ENCODE peak calls at places on chromosome 12, in ten cellular contexts. O is lower lobe of right lung, M is progenitor cell of endocrine pancreas, W is astrocyte of the cerebellum, C is fibroblast of pulmonary artery, Y is neural crest cell, B is D721Med, P is AG09309, E is coronary artery, L is mesothelial cell of epicardium. I is an unnamed sample.

GRCh38 chr12:121579981-121580868 is 598 bp downstream of the KDM2B start:
- DNase-seq in O (peak; percentile 83), M (peak; percentile 44), W (no peak), C (peak; percentile 62), Y (peak; percentile 65), B (peak; percentile 40), P (no peak), E (peak; percentile 79), L (peak; percentile 58), I (no peak)

GRCh38 chr12:94148841-94149780 is 734 bp downstream of the PLXNC1 start:
- DNase-seq in O (peak; percentile 71), M (peak; percentile 47), W (no peak), C (peak; percentile 50), Y (no peak), B (peak; percentile 47), P (no peak), E (no peak), L (no peak), I (peak; percentile 92)

GRCh38 chr12:127550271-127550670 is 716.7 kb upstream of the TMEM132C start:
- DNase-seq in O (no peak), M (no peak), W (peak; percentile 24), C (no peak), Y (no peak), B (no peak), P (peak; percentile 49), E (no peak), L (no peak), I (no peak)

GRCh38 chr12:2302711-2303255 is 250.0 kb downstream of the CACNA1C start:
- DNase-seq in O (no peak), M (no peak), W (no peak), C (no peak), Y (no peak), B (no peak), P (no peak), E (no peak), L (no peak), I (no peak)

GRCh38 chr12:11795192-11795909 is 145.9 kb downstream of the ETV6 start:
- DNase-seq in O (no peak), M (no peak), W (no peak), C (no peak), Y (no peak), B (no peak), P (no peak), E (no peak), L (no peak), I (no peak)

GRCh38 chr12:32508626-32509025 is 109.3 kb downstream of the FGD4 start:
- DNase-seq in O (no peak), M (no peak), W (no peak), C (no peak), Y (no peak), B (no peak), P (no peak), E (no peak), L (no peak), I (no peak)

GRCh38 chr12:130254476-130255276 is 83.0 kb upstream of the PIWIL1 start:
- DNase-seq in O (no peak), M (no peak), W (peak; percentile 12), C (no peak), Y (peak; percentile 5), B (no peak), P (no peak), E (no peak), L (no peak), I (no peak)

GRCh38 chr12:53103860-53104305 is 597 bp downstream of the SOAT2 start:
- DNase-seq in O (no peak), M (no peak), W (no peak), C (no peak), Y (no peak), B (peak; percentile 6), P (no peak), E (no peak), L (no peak), I (no peak)

GRCh38 chr12:41521872-41522379 is 333.8 kb downstream of the PDZRN4 start:
- DNase-seq in O (no peak), M (no peak), W (peak; percentile 63), C (peak; percentile 91), Y (no peak), B (no peak), P (peak; percentile 54), E (no peak), L (no peak), I (no peak)

GRCh38 chr12:125185311-125185739 is 120.1 kb downstream of the AACS start:
- DNase-seq in O (no peak), M (no peak), W (no peak), C (no peak), Y (no peak), B (no peak), P (no peak), E (no peak), L (no peak), I (no peak)

GRCh38 chr12:122918827-122919226 is 22.9 kb upstream of the VPS37B start:
- DNase-seq in O (no peak), M (no peak), W (no peak), C (no peak), Y (no peak), B (no peak), P (no peak), E (no peak), L (no peak), I (no peak)

DNA sequence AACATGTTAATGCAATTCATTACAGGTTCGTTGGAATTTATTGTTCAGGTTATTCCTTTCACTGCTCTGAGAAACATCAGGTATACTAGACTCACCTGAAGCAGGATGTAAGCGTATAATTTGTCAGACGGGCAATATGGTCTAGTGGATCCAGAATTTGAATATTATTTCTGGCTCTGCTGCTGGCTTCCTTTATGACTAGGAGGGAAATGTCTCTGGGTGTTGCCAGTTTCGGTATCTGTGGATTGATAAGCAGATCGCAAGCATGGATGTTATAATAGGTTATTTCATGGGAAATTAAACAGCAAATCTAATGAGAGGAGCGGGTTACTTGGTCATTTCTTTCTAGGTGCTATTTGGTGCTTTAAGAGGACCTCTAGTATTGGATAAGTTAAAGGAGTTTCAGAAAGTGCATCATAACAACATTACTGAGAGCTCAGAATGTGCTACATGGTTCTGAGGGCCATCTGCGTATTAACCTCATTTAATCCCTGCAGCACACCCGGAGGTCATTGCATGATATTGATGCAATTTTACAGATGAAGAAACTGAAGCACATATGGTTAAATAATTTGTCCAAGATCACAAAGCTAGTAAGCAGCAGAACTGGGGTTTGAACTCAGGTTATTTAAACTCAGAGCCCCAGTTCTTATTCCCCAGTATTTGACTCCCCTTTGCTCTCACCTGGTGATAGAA is 47.3 kb upstream of the BCAT1 start:
- DNase-seq in O (no peak), M (no peak), W (no peak), C (no peak), Y (no peak), B (no peak), P (no peak), E (no peak), L (no peak), I (no peak)
- TF ChIP-seq CTCF in O (no peak), M (peak; percentile 17), W (no peak), C (no peak), Y (no peak), B (no peak), P (no peak), E (no peak), L (no peak), I (no peak)

GRCh38 chr12:45208604-45209487 is 7.0 kb upstream of the ANO6 start:
- DNase-seq in O (no peak), M (no peak), W (no peak), C (peak; percentile 63), Y (no peak), B (no peak), P (no peak), E (no peak), L (no peak), I (no peak)

GRCh38 chr12:45200497-45201043 is 15.3 kb upstream of the ANO6 start:
- DNase-seq in O (peak; percentile 47), M (no peak), W (no peak), C (peak; percentile 36), Y (no peak), B (no peak), P (no peak), E (no peak), L (no peak), I (no peak)

GRCh38 chr12:45205165-45205825 is 10.6 kb upstream of the ANO6 start:
- DNase-seq in O (no peak), M (no peak), W (no peak), C (no peak), Y (no peak), B (no peak), P (no peak), E (no peak), L (no peak), I (no peak)

GRCh38 chr12:45203767-45204166 is 12.1 kb upstream of the ANO6 start:
- DNase-seq in O (no peak), M (no peak), W (no peak), C (no peak), Y (no peak), B (no peak), P (no peak), E (no peak), L (no peak), I (no peak)

DNA sequence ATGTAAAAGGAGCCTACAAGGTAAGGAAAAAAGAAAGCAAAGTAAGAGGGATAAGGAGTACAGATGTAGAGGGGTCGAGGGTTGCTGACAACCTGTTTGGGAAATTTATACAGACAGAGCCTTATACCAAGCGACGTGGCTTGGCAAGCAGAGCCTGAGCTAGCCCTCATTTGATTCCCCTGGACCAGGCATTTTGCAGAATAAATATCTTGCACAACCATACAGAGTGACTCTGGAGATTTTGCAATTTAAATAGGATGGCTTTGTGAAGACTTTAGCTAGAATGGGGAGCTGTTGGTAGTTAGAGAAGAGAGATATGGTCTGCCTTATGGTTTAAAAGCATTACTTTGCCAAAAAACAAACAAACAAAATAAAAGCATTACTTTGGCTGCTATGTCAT is 11.1 kb upstream of the ANO6 start:
- DNase-seq in O (no peak), M (no peak), W (no peak), C (no peak), Y (no peak), B (no peak), P (no peak), E (no peak), L (no peak), I (no peak)
- TF ChIP-seq CTCF in O (no peak), M (no peak), W (no peak), C (no peak), Y (no peak), B (no peak), P (no peak), E (no peak), L (no peak), I (no peak)

DNA sequence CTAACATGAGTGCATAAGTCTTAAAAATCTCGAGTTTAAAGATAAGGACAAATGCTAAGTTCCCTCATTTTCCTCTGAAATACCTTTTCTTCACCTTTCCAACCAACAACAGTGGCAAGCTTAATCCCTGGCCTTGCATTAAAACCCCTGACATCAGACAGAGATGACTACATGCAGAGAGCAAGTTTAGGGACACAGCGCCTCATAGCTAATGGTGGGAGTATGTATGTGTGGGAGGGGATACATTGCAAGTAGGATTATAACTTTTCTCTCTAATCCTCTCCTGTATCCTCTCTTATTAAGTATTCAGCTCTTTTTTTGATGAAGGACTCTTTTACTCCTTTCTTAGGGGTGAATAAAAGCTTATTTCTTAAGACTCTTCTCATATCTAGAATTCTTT is 547.1 kb downstream of the CCER1 start:
- DNase-seq in O (no peak), M (no peak), W (no peak), C (peak; percentile 7), Y (no peak), B (no peak), P (no peak), E (no peak), L (no peak), I (no peak)
- TF ChIP-seq CTCF in O (no peak), M (no peak), W (no peak), C (peak; percentile 1), Y (no peak), B (peak; percentile 32), P (no peak), E (no peak), L (no peak), I (peak; percentile 23)

GRCh38 chr12:108832730-108833354 is 24.5 kb downstream of the SSH1 start:
- DNase-seq in O (peak; percentile 36), M (no peak), W (peak; percentile 87), C (peak; percentile 95), Y (no peak), B (no peak), P (peak; percentile 85), E (no peak), L (no peak), I (no peak)
- TF ChIP-seq CTCF in O (no peak), M (no peak), W (no peak), C (no peak), Y (no peak), B (no peak), P (no peak), E (no peak), L (no peak), I (peak; percentile 25)